ENCODE peak calls at places on chromosomes 6 and 20, in six cellular contexts. F is left lung, V is psoas muscle, K is heart left ventricle, G is HFF-Myc, O is cardiac muscle cell. W is an unnamed sample.

GRCh38 chr20:47854687-47855212 is 69.5 kb upstream of the SULF2 start:
- DNase-seq in F (no peak), V (no peak), K (no peak), G (peak), O (peak), W (no peak)

GRCh38 chr20:62303327-62304226 is 780 bp downstream of the ADRM1 start:
- DNase-seq in F (peak), V (no peak), K (no peak), G (no peak), O (no peak), W (no peak)

GRCh38 chr20:50557549-50558134 is 47.5 kb downstream of the PTPN1 start:
- DNase-seq in F (no peak), V (no peak), K (no peak), G (no peak), O (no peak), W (no peak)

GRCh38 chr6:1406306-1407058 is 17.1 kb downstream of the FOXF2 start:
- DNase-seq in F (no peak), V (no peak), K (no peak), G (no peak), O (peak), W (peak)

GRCh38 chr20:962683-963082 is 39.4 kb downstream of the RSPO4 start:
- DNase-seq in F (no peak), V (no peak), K (no peak), G (no peak), O (no peak), W (no peak)

GRCh38 chr20:23613676-23614075 is 8.0 kb upstream of the CST9 start:
- DNase-seq in F (no peak), V (no peak), K (no peak), G (no peak), O (peak), W (no peak)

GRCh38 chr6:35707714-35708407 is 19.1 kb upstream of the FKBP5 start:
- DNase-seq in F (no peak), V (no peak), K (no peak), G (no peak), O (no peak), W (no peak)

GRCh38 chr6:121319603-121320002 is 14.7 kb downstream of the TBC1D32 start:
- DNase-seq in F (no peak), V (no peak), K (no peak), G (no peak), O (no peak), W (no peak)

GRCh38 chr6:137413482-137413881 is 80.7 kb downstream of the OLIG3 start:
- DNase-seq in F (no peak), V (no peak), K (no peak), G (no peak), O (no peak), W (no peak)

GRCh38 chr20:62339647-62340062 is 27.5 kb downstream of the LAMA5 start:
- DNase-seq in F (peak), V (no peak), K (no peak), G (no peak), O (no peak), W (no peak)

GRCh38 chr6:159376443-159377182 is 207.4 kb downstream of the FNDC1 start:
- DNase-seq in F (peak), V (no peak), K (no peak), G (no peak), O (peak), W (no peak)

GRCh38 chr6:75796723-75797122 is 47.7 kb downstream of the MYO6 start:
- DNase-seq in F (no peak), V (no peak), K (no peak), G (no peak), O (no peak), W (no peak)

GRCh38 chr6:87436435-87436834 is 28.7 kb downstream of the CFAP206 start:
- DNase-seq in F (no peak), V (no peak), K (peak), G (peak), O (peak), W (peak)

GRCh38 chr6:710601-711571 is 17.9 kb upstream of the EXOC2 start:
- DNase-seq in F (peak), V (peak), K (peak), G (no peak), O (peak), W (peak)

GRCh38 chr6:7216941-7217621 is 95.9 kb downstream of the SSR1 start:
- DNase-seq in F (no peak), V (peak), K (peak), G (no peak), O (no peak), W (no peak)
- TF ChIP-seq CTCF in F (no peak), V (no peak), K (no peak), G (no peak), O (no peak), W (no peak)

GRCh38 chr6:44078219-44078794 is 48.9 kb downstream of the MRPL14 start:
- DNase-seq in F (no peak), V (peak), K (no peak), G (no peak), O (no peak), W (no peak)
- H3K4me3 ChIP-seq in F (no peak), V (no peak), K (no peak), G (no peak), O (no peak), W (no peak)

DNA sequence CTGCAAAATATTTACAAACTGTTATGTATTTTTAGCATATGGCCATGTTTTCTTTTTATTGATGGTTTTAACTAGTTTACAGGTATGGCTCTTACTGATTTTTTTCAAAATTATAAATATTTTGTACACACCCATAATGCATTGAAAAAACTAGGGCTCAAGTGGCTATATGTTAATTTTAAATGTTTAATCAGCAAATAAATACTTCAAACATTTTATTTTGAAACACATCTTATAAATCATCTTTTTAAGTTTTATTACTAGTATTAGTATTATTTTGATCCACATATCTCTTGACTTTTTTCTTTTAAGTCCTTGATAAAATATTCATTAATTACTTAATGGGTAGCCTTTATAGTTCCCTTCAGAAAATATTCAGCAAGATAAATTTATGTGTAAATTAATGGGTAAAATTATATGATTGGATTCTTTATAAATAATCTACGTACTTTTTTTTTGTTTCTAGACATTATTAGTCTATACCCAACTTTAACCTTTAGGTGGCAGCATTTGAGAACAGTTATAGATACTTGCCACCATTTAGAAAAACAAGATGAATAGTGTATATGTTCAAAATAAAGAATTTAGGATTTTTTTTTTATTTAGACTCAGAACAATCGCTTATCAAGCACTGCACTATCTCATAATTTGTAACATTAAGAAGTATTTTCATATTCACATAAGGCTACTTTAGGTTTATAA is 241.9 kb downstream of the ADGRB3 start:
- DNase-seq in F (no peak), V (no peak), K (no peak), G (no peak), O (peak), W (no peak)
- TF ChIP-seq CTCF in F (peak), V (peak), K (peak), G (no peak), O (peak), W (no peak)

DNA sequence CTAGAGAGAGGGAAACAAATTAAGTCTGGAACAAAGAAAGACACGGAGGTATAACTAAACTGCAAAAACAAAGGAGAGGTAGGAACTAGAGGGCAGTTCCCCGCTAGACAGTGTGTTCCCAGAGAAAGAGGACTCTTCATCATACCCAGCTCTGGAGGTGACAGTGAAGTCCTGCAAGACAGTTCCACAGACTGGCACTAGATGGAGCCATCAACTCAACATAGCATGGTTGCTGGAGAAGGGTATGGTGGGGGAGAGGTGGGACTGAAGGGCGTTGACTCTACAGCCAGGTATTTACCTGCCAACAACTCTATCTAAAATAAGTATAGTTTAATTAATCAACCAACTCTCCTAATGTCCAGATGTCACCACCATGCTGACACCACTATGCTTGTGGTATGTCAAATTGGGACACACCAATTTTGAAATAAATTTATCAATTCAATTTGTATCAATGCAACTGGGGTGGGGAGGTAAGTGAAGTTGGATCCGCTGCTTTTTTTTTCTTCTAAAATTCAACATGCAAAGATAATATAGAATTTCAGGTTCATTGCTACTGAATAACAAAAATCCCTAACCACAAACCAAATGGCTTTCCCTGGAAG is 9.7 kb downstream of the BACH2 start:
- DNase-seq in F (no peak), V (no peak), K (no peak), G (no peak), O (peak), W (no peak)
- H3K4me3 ChIP-seq in F (no peak), V (no peak), K (no peak), G (no peak), O (no peak), W (no peak)

DNA sequence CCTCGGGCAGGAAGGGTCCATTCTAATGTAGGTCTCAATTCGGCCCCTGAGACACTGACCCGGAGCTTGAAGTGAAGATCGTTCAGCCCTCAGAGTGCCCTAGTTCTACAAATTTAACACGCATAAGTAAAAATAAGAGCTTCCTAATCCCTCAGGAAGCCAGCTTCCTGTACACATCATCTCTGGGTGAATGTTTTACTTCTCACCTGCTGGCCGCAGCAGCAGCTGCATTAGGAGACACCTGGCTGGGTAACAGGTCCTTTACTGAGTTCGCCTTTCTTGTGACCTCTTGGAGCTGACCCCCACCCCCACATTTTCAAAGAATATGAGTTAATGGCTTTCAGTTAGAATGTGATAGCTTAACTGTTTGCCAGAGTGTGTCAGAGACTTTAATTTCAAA is 165.0 kb downstream of the SMOC2 start:
- DNase-seq in F (no peak), V (no peak), K (no peak), G (no peak), O (no peak), W (no peak)
- TF ChIP-seq CTCF in F (no peak), V (no peak), K (no peak), G (no peak), O (no peak), W (no peak)

W was measured in AG09309.